ENCODE peak calls at places on chromosome 6, in seven cellular contexts. One of them, this sample, is unnamed. For H3K9me3, the result is how much of the 10 kb centered on the place peaks cover.

GRCh38 chr6:99308788-99309187 is 40.7 kb downstream of the FAXC start:
- DNase-seq in effector memory CD4-positive, alpha-beta T cell: no peak
- DNase-seq in cardiac muscle cell: no peak
- DNase-seq in lung: no peak
- DNase-seq in A549: no peak
- DNase-seq in GM23248: no peak
- DNase-seq in colonic mucosa: no peak
- DNase-seq in this sample: no peak

GRCh38 chr6:35948725-35949124 is 27.8 kb upstream of the SRPK1 start:
- DNase-seq in lung: no peak
- DNase-seq in effector memory CD4-positive, alpha-beta T cell: no peak
- DNase-seq in A549: peak
- DNase-seq in cardiac muscle cell: no peak
- DNase-seq in GM23248: peak
- DNase-seq in colonic mucosa: no peak
- DNase-seq in this sample: no peak

GRCh38 chr6:151553416-151554158 is 59.8 kb downstream of the CCDC170 start:
- DNase-seq in colonic mucosa: no peak
- DNase-seq in lung: no peak
- DNase-seq in GM23248: no peak
- DNase-seq in cardiac muscle cell: no peak
- DNase-seq in A549: no peak
- DNase-seq in effector memory CD4-positive, alpha-beta T cell: no peak
- DNase-seq in this sample: no peak

GRCh38 chr6:144006731-144007454 is 1.2 kb downstream of the PLAGL1 start:
- DNase-seq in A549: peak
- DNase-seq in effector memory CD4-positive, alpha-beta T cell: no peak
- DNase-seq in colonic mucosa: peak
- DNase-seq in lung: no peak
- DNase-seq in cardiac muscle cell: no peak
- DNase-seq in GM23248: peak
- DNase-seq in this sample: no peak

GRCh38 chr6:121319603-121320002 is 14.7 kb downstream of the TBC1D32 start:
- DNase-seq in GM23248: no peak
- DNase-seq in colonic mucosa: no peak
- DNase-seq in lung: no peak
- DNase-seq in effector memory CD4-positive, alpha-beta T cell: no peak
- DNase-seq in A549: no peak
- DNase-seq in cardiac muscle cell: no peak
- DNase-seq in this sample: no peak

GRCh38 chr6:32105433-32105832 is 3.7 kb downstream of the TNXB start:
- DNase-seq in GM23248: peak
- DNase-seq in effector memory CD4-positive, alpha-beta T cell: no peak
- DNase-seq in lung: no peak
- DNase-seq in cardiac muscle cell: peak
- DNase-seq in A549: no peak
- DNase-seq in colonic mucosa: no peak
- DNase-seq in this sample: no peak

GRCh38 chr6:2542858-2543218 is 207.9 kb downstream of the MYLK4 start:
- DNase-seq in cardiac muscle cell: no peak
- DNase-seq in effector memory CD4-positive, alpha-beta T cell: peak
- DNase-seq in lung: peak
- DNase-seq in A549: no peak
- DNase-seq in GM23248: peak
- DNase-seq in colonic mucosa: peak
- DNase-seq in this sample: no peak

GRCh38 chr6:100057941-100058340 is 63.9 kb upstream of the MCHR2 start:
- DNase-seq in effector memory CD4-positive, alpha-beta T cell: no peak
- DNase-seq in colonic mucosa: no peak
- DNase-seq in cardiac muscle cell: no peak
- DNase-seq in A549: no peak
- DNase-seq in lung: no peak
- DNase-seq in GM23248: peak
- DNase-seq in this sample: no peak

GRCh38 chr6:101926149-101926925 is 532.8 kb downstream of the GRIK2 start:
- DNase-seq in effector memory CD4-positive, alpha-beta T cell: no peak
- DNase-seq in A549: peak
- DNase-seq in cardiac muscle cell: no peak
- DNase-seq in lung: no peak
- DNase-seq in GM23248: peak
- DNase-seq in colonic mucosa: no peak
- DNase-seq in this sample: no peak

GRCh38 chr6:89310929-89311328 is 4.2 kb downstream of the GABRR2 start:
- DNase-seq in cardiac muscle cell: no peak
- DNase-seq in colonic mucosa: no peak
- DNase-seq in lung: no peak
- DNase-seq in GM23248: peak
- DNase-seq in A549: no peak
- DNase-seq in effector memory CD4-positive, alpha-beta T cell: no peak
- DNase-seq in this sample: no peak

GRCh38 chr6:154139894-154140293 is 100.9 kb downstream of the OPRM1 start:
- DNase-seq in lung: no peak
- DNase-seq in GM23248: no peak
- DNase-seq in colonic mucosa: no peak
- DNase-seq in effector memory CD4-positive, alpha-beta T cell: no peak
- DNase-seq in A549: no peak
- DNase-seq in cardiac muscle cell: no peak
- DNase-seq in this sample: no peak

GRCh38 chr6:157561037-157561790 is 180.2 kb downstream of the ZDHHC14 start:
- DNase-seq in effector memory CD4-positive, alpha-beta T cell: no peak
- DNase-seq in lung: no peak
- DNase-seq in A549: no peak
- DNase-seq in colonic mucosa: no peak
- DNase-seq in cardiac muscle cell: no peak
- DNase-seq in GM23248: no peak
- DNase-seq in this sample: no peak

GRCh38 chr6:38337819-38338465 is 301.8 kb downstream of the BTBD9 start:
- DNase-seq in A549: peak
- DNase-seq in lung: no peak
- DNase-seq in effector memory CD4-positive, alpha-beta T cell: no peak
- DNase-seq in cardiac muscle cell: no peak
- DNase-seq in colonic mucosa: no peak
- DNase-seq in GM23248: peak
- DNase-seq in this sample: no peak

GRCh38 chr6:37049990-37050853 is 44.8 kb downstream of the FGD2 start:
- DNase-seq in effector memory CD4-positive, alpha-beta T cell: peak
- DNase-seq in lung: peak
- DNase-seq in A549: no peak
- DNase-seq in colonic mucosa: peak
- DNase-seq in cardiac muscle cell: no peak
- DNase-seq in GM23248: no peak
- DNase-seq in this sample: peak

GRCh38 chr6:168403370-168404005 is 37.5 kb upstream of the SMOC2 start:
- DNase-seq in lung: no peak
- DNase-seq in cardiac muscle cell: no peak
- DNase-seq in GM23248: no peak
- DNase-seq in effector memory CD4-positive, alpha-beta T cell: no peak
- DNase-seq in A549: no peak
- DNase-seq in colonic mucosa: no peak
- DNase-seq in this sample: no peak

GRCh38 chr6:54621285-54621684 is 225.3 kb upstream of the FAM83B start:
- DNase-seq in colonic mucosa: no peak
- DNase-seq in GM23248: peak
- DNase-seq in A549: peak
- DNase-seq in cardiac muscle cell: peak
- DNase-seq in effector memory CD4-positive, alpha-beta T cell: no peak
- DNase-seq in lung: no peak
- DNase-seq in this sample: no peak

GRCh38 chr6:108736832-108737231 is 111.4 kb upstream of the ARMC2 start:
- DNase-seq in GM23248: peak
- DNase-seq in effector memory CD4-positive, alpha-beta T cell: no peak
- DNase-seq in lung: no peak
- DNase-seq in A549: peak
- DNase-seq in cardiac muscle cell: no peak
- DNase-seq in colonic mucosa: no peak
- DNase-seq in this sample: no peak

GRCh38 chr6:89970609-89971337 is 76.5 kb downstream of the GJA10 start:
- DNase-seq in effector memory CD4-positive, alpha-beta T cell: no peak
- DNase-seq in GM23248: peak
- DNase-seq in lung: no peak
- DNase-seq in A549: peak
- DNase-seq in colonic mucosa: no peak
- DNase-seq in cardiac muscle cell: peak
- DNase-seq in this sample: no peak

GRCh38 chr6:164897523-164898094 is 411.8 kb downstream of the C6orf118 start:
- DNase-seq in A549: no peak
- DNase-seq in lung: no peak
- DNase-seq in GM23248: peak
- DNase-seq in cardiac muscle cell: no peak
- DNase-seq in colonic mucosa: no peak
- DNase-seq in effector memory CD4-positive, alpha-beta T cell: no peak
- DNase-seq in this sample: no peak

GRCh38 chr6:90195094-90195793 is 101.4 kb downstream of the BACH2 start:
- DNase-seq in colonic mucosa: no peak
- DNase-seq in cardiac muscle cell: no peak
- DNase-seq in effector memory CD4-positive, alpha-beta T cell: no peak
- DNase-seq in lung: no peak
- DNase-seq in A549: no peak
- DNase-seq in GM23248: no peak
- DNase-seq in this sample: no peak

GRCh38 chr6:138107752-138108592 is 753 bp upstream of the PERP start:
- DNase-seq in effector memory CD4-positive, alpha-beta T cell: no peak
- DNase-seq in cardiac muscle cell: no peak
- DNase-seq in A549: peak
- DNase-seq in lung: no peak
- DNase-seq in colonic mucosa: peak
- DNase-seq in GM23248: no peak
- DNase-seq in this sample: no peak

GRCh38 chr6:132320007-132320406 is 81.3 kb downstream of the MOXD1 start:
- DNase-seq in cardiac muscle cell: no peak
- DNase-seq in lung: no peak
- DNase-seq in effector memory CD4-positive, alpha-beta T cell: no peak
- DNase-seq in GM23248: peak
- DNase-seq in A549: no peak
- DNase-seq in colonic mucosa: no peak
- DNase-seq in this sample: no peak

GRCh38 chr6:36731622-36732310 is 34.1 kb downstream of the RAB44 start:
- DNase-seq in colonic mucosa: no peak
- DNase-seq in GM23248: no peak
- DNase-seq in lung: no peak
- DNase-seq in A549: no peak
- DNase-seq in cardiac muscle cell: no peak
- DNase-seq in effector memory CD4-positive, alpha-beta T cell: no peak
- DNase-seq in this sample: no peak

GRCh38 chr6:45419574-45420082 is 41.9 kb upstream of the SUPT3H start:
- DNase-seq in effector memory CD4-positive, alpha-beta T cell: peak
- DNase-seq in colonic mucosa: peak
- DNase-seq in lung: peak
- DNase-seq in cardiac muscle cell: peak
- DNase-seq in GM23248: no peak
- DNase-seq in A549: peak
- DNase-seq in this sample: peak

GRCh38 chr6:39997101-39997635 is 62.9 kb upstream of the MOCS1 start:
- DNase-seq in A549: no peak
- DNase-seq in effector memory CD4-positive, alpha-beta T cell: no peak
- DNase-seq in lung: no peak
- DNase-seq in colonic mucosa: no peak
- DNase-seq in cardiac muscle cell: no peak
- DNase-seq in GM23248: no peak
- DNase-seq in this sample: no peak
- H3K9me3 ChIP-seq in A549: under half
- H3K9me3 ChIP-seq in effector memory CD4-positive, alpha-beta T cell: under half
- H3K9me3 ChIP-seq in lung: under half
- H3K9me3 ChIP-seq in colonic mucosa: under half
- H3K9me3 ChIP-seq in cardiac muscle cell: under half
- H3K9me3 ChIP-seq in GM23248: under half
- H3K9me3 ChIP-seq in this sample: under half

GRCh38 chr6:7201444-7201731 is 93.6 kb downstream of the RREB1 start:
- DNase-seq in lung: no peak
- DNase-seq in A549: no peak
- DNase-seq in colonic mucosa: no peak
- DNase-seq in cardiac muscle cell: no peak
- DNase-seq in GM23248: no peak
- DNase-seq in effector memory CD4-positive, alpha-beta T cell: no peak
- DNase-seq in this sample: no peak
- H3K27ac ChIP-seq in lung: peak
- H3K27ac ChIP-seq in A549: no peak
- H3K27ac ChIP-seq in colonic mucosa: peak
- H3K27ac ChIP-seq in cardiac muscle cell: no peak
- H3K27ac ChIP-seq in GM23248: no peak
- H3K27ac ChIP-seq in effector memory CD4-positive, alpha-beta T cell: no peak
- H3K27ac ChIP-seq in this sample: peak

DNA sequence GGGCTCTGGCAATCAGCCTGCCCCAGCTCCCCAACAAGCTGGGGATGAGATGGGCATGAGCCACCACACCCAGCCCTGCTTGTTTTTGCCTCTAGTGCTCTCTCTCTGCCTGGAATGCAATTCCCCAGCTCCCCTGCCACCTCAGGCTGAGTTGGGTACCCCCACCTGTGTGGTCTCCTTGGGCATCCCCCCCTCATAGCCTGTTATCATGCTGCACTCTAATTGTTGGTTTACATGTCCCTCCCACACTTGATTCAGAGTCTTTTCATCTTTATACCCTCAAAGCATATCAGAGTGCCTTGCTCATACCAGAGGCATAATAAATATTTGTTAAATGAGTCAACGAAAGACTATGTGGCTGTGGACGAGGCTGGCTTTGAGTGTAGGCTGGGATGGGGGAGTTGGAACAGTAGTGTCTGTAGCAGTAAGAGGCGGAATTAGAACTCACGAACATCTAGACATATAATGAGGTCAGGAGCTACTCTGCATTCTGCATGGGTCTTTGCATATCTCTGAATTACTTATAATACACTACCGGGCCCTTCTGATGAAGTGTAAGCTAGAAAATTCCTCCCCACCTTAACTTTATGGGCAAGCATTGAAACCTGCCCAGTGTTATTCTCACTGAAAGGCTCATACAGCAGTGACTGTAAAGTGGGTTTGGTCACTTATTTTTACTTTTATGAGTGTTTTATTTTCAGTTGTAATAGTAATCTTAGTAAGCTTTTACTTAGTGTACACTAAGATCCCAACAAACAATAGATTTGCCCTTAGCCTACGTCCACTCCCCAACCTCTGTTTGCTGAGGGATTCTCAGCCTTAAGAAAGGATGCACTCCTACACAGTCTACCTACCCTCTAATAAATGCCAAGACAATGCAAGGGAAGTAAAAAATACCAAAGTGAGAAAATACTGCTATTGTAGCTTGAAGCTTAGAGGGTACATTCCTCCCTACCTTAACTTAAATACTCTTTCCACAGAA is 58.7 kb downstream of the EDN1 start:
- DNase-seq in cardiac muscle cell: no peak
- DNase-seq in lung: peak
- DNase-seq in GM23248: peak
- DNase-seq in colonic mucosa: no peak
- DNase-seq in effector memory CD4-positive, alpha-beta T cell: no peak
- DNase-seq in A549: peak
- DNase-seq in this sample: no peak
- H3K9me3 ChIP-seq in cardiac muscle cell: under half
- H3K9me3 ChIP-seq in lung: under half
- H3K9me3 ChIP-seq in GM23248: under half
- H3K9me3 ChIP-seq in colonic mucosa: under half
- H3K9me3 ChIP-seq in effector memory CD4-positive, alpha-beta T cell: under half
- H3K9me3 ChIP-seq in A549: under half
- H3K9me3 ChIP-seq in this sample: under half

DNA sequence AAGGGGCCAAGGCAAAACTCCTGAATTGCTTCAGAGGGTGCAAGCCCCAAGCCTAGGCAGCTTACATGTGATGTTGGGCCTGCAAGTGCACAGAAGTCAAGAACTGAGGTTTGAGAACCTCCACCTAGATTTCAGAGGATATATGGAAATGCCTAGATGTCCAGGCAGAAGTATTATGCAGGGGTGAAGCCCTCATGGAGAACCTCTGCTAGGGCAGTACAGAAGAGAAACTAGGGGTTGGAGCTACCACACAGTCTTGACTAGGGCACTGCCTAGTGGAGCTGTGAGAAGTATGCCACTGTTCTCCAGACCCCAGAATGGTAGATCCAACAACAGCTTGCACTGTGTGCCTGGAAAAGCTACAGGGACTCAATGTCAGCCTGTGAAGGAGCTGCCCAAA is 179.7 kb upstream of the GJE1 start:
- DNase-seq in effector memory CD4-positive, alpha-beta T cell: no peak
- DNase-seq in cardiac muscle cell: no peak
- DNase-seq in lung: no peak
- DNase-seq in GM23248: no peak
- DNase-seq in colonic mucosa: no peak
- DNase-seq in A549: no peak
- DNase-seq in this sample: no peak
- H3K27ac ChIP-seq in effector memory CD4-positive, alpha-beta T cell: no peak
- H3K27ac ChIP-seq in cardiac muscle cell: no peak
- H3K27ac ChIP-seq in lung: no peak
- H3K27ac ChIP-seq in GM23248: no peak
- H3K27ac ChIP-seq in colonic mucosa: no peak
- H3K27ac ChIP-seq in A549: no peak
- H3K27ac ChIP-seq in this sample: no peak

This sample was measured in esophagus squamous epithelium.